ENCODE peak calls at places on chromosome 21, in four cellular contexts. J is adrenal gland, O is lower leg skin, S is body of pancreas. D is an unnamed sample.

GRCh38 chr21:32726742-32727477 is 903 bp downstream of the SYNJ1 start:
- DNase-seq in O (peak), J (peak), S (peak), D (peak)

GRCh38 chr21:38993561-38993960 is 187.8 kb downstream of the ETS2 start:
- DNase-seq in J (peak), O (peak), S (peak), D (no peak)

GRCh38 chr21:41598561-41599511 is 90.9 kb upstream of the TMPRSS2 start:
- DNase-seq in S (no peak), O (no peak), J (no peak), D (no peak)

GRCh38 chr21:32207096-32207716 is 71.6 kb downstream of the MIS18A start:
- DNase-seq in J (no peak), S (no peak), O (no peak), D (no peak)

GRCh38 chr21:36134820-36135390 is at the start of gene CBR3:
- DNase-seq in J (peak), O (peak), S (peak), D (no peak)

GRCh38 chr21:38140192-38140905 is 116.4 kb upstream of the KCNJ15 start:
- DNase-seq in J (peak), S (peak), O (peak), D (no peak)

GRCh38 chr21:35705888-35706287 is 354.4 kb downstream of the SETD4 start:
- DNase-seq in J (no peak), S (peak), O (no peak), D (no peak)

GRCh38 chr21:40053007-40053406 is 185.8 kb downstream of the PCP4 start:
- DNase-seq in J (peak), O (peak), S (no peak), D (no peak)

GRCh38 chr21:27954806-27955205 is 987.9 kb upstream of the ADAMTS5 start:
- DNase-seq in O (no peak), J (no peak), S (no peak), D (no peak)

DNA sequence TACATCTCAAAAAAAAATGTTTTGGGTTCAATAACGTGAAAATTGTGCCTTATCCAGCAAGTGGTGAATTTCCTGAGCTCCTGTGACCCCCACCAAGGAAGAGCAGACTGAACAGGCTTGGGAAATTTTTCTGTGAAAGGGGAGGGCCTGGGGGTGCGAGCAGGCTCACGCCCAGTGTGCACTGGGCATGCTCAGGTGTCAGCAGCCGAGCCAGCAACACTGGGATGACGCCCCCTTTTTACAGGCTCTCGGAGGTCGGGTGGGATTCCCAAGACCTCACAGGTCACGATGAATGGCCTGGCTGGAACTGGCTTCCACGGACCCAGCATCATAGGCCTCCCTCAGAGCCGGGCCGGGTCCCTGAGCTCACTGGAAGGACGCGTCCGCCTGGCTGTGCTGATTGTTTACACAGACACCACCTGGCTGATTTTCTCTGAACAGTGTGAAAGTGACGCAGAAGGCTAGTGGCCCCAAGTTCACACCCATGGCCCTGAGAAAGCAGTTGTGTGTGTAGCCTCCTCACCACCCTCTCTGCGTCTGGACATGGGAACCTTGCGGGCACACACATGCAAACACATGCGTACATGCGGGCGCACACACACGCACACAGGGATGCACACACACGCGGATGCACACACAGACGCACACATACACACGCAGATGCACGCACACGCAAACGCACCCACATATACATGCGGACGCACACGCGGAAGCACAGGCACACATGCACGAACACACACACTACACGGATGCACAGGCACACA is 9.2 kb downstream of the CSTB start:
- DNase-seq in J (no peak), S (no peak), O (no peak), D (no peak)
- TF ChIP-seq POLR2A in J (no peak), S (no peak), O (no peak), D (no peak)

GRCh38 chr21:45635271-45636151 is 8.0 kb upstream of the PCBP3 start:
- DNase-seq in J (no peak), S (no peak), O (no peak), D (no peak)

GRCh38 chr21:45636921-45637646 is 6.4 kb upstream of the PCBP3 start:
- DNase-seq in O (no peak), S (no peak), J (no peak), D (no peak)

GRCh38 chr21:45634511-45635183 is 8.9 kb upstream of the PCBP3 start:
- DNase-seq in S (no peak), O (no peak), J (no peak), D (no peak)

GRCh38 chr21:45637883-45638282 is 5.6 kb upstream of the PCBP3 start:
- DNase-seq in J (no peak), S (no peak), O (no peak), D (no peak)

DNA sequence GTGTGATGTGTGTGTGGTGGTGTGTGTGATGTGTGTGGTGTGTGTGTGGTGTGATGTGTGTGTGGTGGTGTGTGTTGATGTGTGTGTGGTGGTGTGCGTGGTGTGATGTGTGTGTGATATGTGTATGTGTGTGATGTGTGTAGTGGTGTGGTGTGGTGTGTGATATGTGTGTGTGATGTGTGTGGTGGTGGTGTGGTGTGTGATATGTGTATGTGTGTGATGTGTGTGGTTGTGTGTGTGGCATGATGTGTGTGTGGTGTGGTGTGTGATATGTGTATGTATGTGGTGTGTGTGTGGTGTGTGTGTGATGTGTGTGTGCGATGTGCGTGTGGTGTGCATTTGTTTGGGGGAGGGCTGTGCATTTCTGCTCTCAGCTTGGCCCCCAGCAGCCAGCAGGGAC is 7.1 kb upstream of the PCBP3 start:
- DNase-seq in S (no peak), J (no peak), O (no peak), D (peak)
- TF ChIP-seq POLR2A in S (no peak), J (no peak), O (no peak), D (no peak)

GRCh38 chr21:42892931-42893660 is at the start of gene NDUFV3:
- DNase-seq in J (peak), S (peak), O (peak), D (peak)
- TF ChIP-seq POLR2A in J (peak), S (peak), O (no peak), D (peak)

GRCh38 chr21:15057290-15057689 is 7.5 kb downstream of the NRIP1 start:
- DNase-seq in J (no peak), O (no peak), S (no peak), D (peak)
- TF ChIP-seq POLR2A in J (no peak), O (no peak), S (no peak), D (no peak)

GRCh38 chr21:14013056-14013603 is 197.6 kb downstream of the LIPI start:
- DNase-seq in J (no peak), S (no peak), O (no peak), D (no peak)

GRCh38 chr21:14012409-14012808 is 198.3 kb downstream of the LIPI start:
- DNase-seq in O (no peak), J (no peak), S (no peak), D (no peak)

DNA sequence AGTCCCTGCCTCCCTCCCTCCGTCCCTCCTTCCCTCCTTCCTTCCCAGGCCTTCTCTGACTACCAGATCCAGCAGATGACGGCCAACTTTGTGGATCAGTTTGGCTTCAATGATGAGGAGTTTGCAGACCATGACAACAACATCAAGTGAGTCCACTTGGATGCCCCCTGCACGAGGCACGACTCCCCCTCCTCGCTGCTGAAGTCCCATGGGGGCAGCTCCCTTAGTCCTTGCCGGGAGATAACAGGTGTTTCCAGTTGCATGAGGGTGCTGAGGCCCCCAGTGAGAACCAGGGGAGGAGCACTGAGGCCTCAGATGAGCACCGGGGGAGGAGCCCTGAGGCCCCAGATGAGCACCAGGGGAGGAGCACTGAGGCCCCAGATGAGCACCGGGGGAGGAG is 200.0 kb downstream of the LIPI start:
- DNase-seq in O (no peak), J (no peak), S (no peak), D (no peak)
- TF ChIP-seq POLR2A in O (no peak), J (no peak), S (no peak), D (no peak)

GRCh38 chr21:15692711-15693110 is 37.1 kb upstream of the USP25 start:
- DNase-seq in O (no peak), S (no peak), J (no peak), D (no peak)
- TF ChIP-seq POLR2A in O (no peak), S (no peak), J (no peak), D (no peak)

D was measured in erythroblast.